ENCODE peak calls at places on chromosomes 12 and 14, in six cellular contexts. S, Q, Z, A, B and J are unnamed samples. For H3K36me3, the result is how much of the 10 kb centered on the place peaks cover.

GRCh38 chr14:95464524-95464923 is 51.9 kb downstream of the SYNE3 start:
- DNase-seq in A (no peak), B (no peak), Z (peak), S (no peak), Q (no peak), J (no peak)

GRCh38 chr14:76514599-76514998 is 138.7 kb downstream of the ESRRB start:
- DNase-seq in S (no peak), Z (no peak), Q (no peak), B (no peak), A (no peak), J (peak)

GRCh38 chr14:84282618-84283017 is 1247.3 kb upstream of the FLRT2 start:
- DNase-seq in S (no peak), Z (no peak), B (no peak), Q (no peak), A (no peak), J (no peak)

GRCh38 chr12:45050751-45051489 is at the start of gene DBX2:
- DNase-seq in Q (no peak), B (peak), A (peak), Z (no peak), S (no peak), J (no peak)

GRCh38 chr12:70853326-70853725 is 67.2 kb downstream of the PTPRR start:
- DNase-seq in Z (no peak), Q (no peak), A (no peak), S (no peak), B (no peak), J (peak)

GRCh38 chr12:111578276-111578970 is 20.7 kb downstream of the ATXN2 start:
- DNase-seq in A (no peak), Z (no peak), B (no peak), S (no peak), Q (no peak), J (no peak)

GRCh38 chr14:79093542-79093941 is 923.4 kb downstream of the NRXN3 start:
- DNase-seq in A (no peak), Q (no peak), Z (no peak), B (no peak), S (no peak), J (no peak)

GRCh38 chr14:22981090-22982012 is 1.0 kb downstream of the AJUBA start:
- DNase-seq in S (no peak), Z (peak), Q (peak), B (no peak), A (no peak), J (peak)

DNA sequence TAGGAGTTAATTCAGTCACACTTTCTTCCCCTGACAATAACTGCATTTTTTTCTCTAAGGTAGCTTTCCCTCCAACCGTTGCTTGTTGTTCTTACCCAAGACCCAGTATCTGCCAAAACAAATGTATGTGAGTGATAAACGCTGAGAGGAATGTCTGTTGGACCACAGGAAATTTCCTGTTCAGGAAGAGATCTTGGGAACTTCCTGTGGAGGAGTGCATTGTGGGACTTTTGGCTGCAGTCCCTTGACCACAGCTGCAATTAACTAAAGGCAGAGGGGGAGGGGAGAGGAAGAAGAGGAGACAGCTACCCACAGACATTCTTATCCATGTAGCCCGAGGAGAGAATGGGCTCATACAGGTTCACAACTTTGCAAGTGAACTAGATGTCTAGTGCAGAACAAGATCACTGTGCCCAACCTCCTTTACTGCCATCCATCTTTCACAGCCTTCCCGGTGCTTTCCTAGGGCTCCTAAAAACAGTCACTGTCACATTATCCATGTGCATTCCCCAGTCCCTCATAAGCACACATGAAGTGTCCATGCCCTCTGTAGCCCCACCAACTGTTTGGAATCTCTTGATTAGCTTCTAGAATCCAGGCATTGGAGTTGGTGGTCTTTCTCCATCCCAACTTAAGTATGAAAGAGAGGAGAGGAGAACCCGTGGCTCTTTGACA is 149.5 kb downstream of the ETV6 start:
- DNase-seq in Q (peak), Z (no peak), S (no peak), B (no peak), A (no peak), J (peak)
- H3K27ac ChIP-seq in Q (peak), Z (no peak), S (no peak), B (no peak), A (peak), J (no peak)

GRCh38 chr12:113948151-113948914 is 17.8 kb downstream of the RBM19 start:
- DNase-seq in B (no peak), A (no peak), Z (no peak), S (no peak), Q (no peak), J (no peak)

GRCh38 chr12:113950873-113951272 is 15.3 kb downstream of the RBM19 start:
- DNase-seq in S (no peak), Z (no peak), A (no peak), Q (no peak), B (no peak), J (no peak)

GRCh38 chr12:113946175-113946574 is 19.9 kb downstream of the RBM19 start:
- DNase-seq in Q (no peak), A (no peak), B (no peak), S (no peak), Z (no peak), J (no peak)

GRCh38 chr12:113945174-113946173 is 20.7 kb downstream of the RBM19 start:
- DNase-seq in Z (no peak), A (no peak), Q (no peak), B (no peak), S (no peak), J (no peak)

GRCh38 chr12:113949321-113950305 is 16.5 kb downstream of the RBM19 start:
- DNase-seq in A (no peak), Q (no peak), B (no peak), Z (no peak), S (no peak), J (no peak)
- H3K36me3 ChIP-seq in A (under half), Q (half or more), B (half or more), Z (half or more), S (half or more), J (half or more)

DNA sequence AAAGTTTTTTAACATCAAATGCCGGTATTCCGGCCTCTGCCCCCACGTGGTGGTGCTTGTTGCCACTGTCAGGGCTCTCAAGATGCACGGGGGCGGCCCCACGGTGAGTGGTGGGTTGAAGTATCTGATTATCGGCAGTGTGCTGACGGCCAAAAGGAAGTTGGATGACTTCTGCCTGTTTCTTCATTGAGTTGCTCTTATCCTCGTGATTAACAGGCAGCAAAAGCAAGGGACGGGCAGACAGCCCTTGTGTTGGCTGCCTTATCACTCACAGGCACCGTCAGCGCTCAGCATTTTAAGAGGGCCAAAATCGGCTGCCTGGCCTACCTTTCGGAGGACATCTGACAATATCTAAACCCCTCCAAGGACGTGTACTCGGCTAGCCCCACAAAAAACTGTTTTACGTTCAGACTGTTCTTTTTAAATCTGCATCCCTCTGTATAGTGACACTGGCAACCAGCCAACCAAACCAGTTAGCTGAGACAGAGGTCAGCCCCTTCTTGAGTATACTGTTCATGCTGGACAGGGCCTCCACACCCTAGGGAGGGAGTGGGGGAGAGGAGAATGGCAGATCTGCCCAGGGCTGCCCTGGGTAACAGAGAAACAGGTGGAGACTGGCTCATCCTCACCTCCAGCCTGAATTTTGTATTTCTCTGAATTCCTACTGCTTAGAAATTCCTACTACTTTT is 22.9 kb upstream of the AKAP5 start:
- DNase-seq in S (no peak), B (no peak), A (peak), Q (peak), Z (no peak), J (no peak)
- H3K27ac ChIP-seq in S (no peak), B (no peak), A (no peak), Q (peak), Z (no peak), J (no peak)

GRCh38 chr14:21204167-21205025 is 48.5 kb upstream of the OR5AU1 start:
- DNase-seq in A (no peak), Z (no peak), B (no peak), S (no peak), Q (no peak), J (no peak)

GRCh38 chr14:21205026-21205677 is 49.3 kb upstream of the OR5AU1 start:
- DNase-seq in A (no peak), S (no peak), Z (no peak), Q (no peak), B (no peak), J (no peak)

GRCh38 chr14:21206753-21207684 is 51.2 kb upstream of the OR5AU1 start:
- DNase-seq in A (no peak), Q (no peak), B (no peak), Z (no peak), S (no peak), J (no peak)

GRCh38 chr14:21203470-21204166 is 47.8 kb upstream of the OR5AU1 start:
- DNase-seq in Z (no peak), Q (no peak), B (no peak), S (no peak), A (no peak), J (no peak)

DNA sequence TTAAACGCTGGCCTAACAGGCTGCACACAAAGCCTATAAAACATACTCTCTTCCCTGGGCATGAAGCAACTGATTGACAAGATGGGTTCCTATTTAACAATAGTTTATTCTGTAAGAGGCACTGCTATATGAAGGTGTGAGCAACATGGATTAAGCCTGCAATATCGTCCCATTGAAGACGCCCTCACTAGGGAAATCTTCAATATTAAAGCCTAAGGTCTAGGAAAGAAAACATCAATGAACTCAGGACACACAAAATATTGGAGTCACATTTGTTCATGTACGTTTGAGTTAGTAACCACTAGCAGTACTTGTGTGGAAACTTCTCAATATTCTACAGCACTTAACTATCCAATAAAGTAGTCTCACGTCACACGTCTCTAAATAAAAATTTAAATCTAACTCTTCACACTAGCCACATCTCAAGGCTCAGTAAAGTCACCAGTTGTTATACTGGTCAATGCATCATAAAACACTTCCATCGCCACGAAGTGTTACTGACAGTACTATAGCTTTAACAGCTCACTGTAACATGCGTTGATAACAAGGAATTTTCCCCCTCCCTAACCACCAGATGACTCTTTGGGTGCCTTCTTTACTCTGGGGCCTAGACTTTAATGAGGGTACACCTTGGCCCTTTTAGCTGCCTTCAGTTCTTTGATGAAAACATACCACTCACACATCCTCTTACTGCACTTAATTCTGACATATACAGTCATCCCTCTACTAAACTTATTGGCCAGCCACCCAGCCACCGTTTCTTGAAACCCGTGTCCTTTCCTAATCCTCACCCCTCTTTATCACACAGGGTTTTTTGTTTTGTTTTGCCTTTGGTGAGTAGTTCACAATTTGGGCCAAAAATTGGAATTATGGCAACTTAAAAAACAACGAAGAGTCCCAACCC is 50.1 kb upstream of the OR5AU1 start:
- DNase-seq in Q (no peak), B (no peak), A (no peak), S (no peak), Z (no peak), J (no peak)
- H3K36me3 ChIP-seq in Q (half or more), B (half or more), A (under half), S (under half), Z (under half), J (under half)

GRCh38 chr14:91360490-91361235 is 57.0 kb downstream of the CCDC88C start:
- DNase-seq in B (no peak), A (no peak), Z (no peak), S (no peak), Q (no peak), J (no peak)
- H3K27ac ChIP-seq in B (no peak), A (no peak), Z (peak), S (no peak), Q (no peak), J (no peak)

GRCh38 chr12:51051787-51052186 is 3.7 kb downstream of the LETMD1 start:
- DNase-seq in A (no peak), Q (no peak), B (no peak), S (no peak), Z (no peak), J (no peak)
- H3K36me3 ChIP-seq in A (under half), Q (half or more), B (under half), S (under half), Z (under half), J (under half)

DNA sequence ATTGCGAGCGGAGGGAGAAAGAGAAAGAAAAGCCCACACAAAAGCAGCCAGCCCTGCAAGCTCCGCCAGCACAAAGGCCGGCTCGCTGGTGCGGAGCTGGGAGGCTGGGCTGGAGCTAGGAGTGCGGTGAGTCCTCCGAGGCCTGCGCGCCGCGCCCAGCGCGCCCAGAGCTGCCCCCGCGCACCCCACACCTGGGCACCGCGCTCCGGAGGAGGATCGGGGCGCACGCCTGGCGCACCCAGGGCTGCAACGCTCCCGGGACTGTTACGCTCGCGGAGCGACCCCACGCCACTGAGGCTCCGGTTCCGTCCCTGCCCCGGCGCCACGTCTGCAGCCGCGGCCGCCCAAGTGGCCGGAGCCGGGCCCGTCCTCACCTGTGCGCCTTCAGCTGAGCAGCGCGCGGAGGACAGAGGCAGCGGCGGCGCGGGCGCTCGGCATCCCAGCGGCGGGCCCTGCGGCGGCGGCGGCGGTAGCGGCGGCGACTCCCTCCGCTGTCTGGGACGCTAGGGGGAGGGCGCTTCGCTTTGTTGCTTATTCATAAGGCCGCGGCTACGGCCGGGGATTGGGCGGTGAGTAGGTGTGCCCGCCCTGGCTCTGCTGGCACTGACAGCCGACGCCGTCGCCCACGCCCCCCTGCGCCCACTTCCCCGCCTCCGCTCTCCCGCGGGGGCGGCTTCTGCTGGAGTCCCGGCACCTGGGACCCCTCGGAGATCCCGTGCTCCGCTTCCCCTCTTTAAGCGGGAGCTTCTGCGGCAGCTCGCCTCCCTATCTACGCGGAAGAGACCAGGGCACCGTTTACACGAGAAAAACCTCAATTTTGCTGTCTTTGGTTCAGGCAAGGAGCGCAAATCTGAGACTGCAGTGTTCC is at the start of gene ARMH4:
- DNase-seq in Z (peak), Q (peak), A (peak), S (peak), B (peak), J (peak)
- H3K27ac ChIP-seq in Z (no peak), Q (peak), A (peak), S (no peak), B (peak), J (no peak)

GRCh38 chr12:53530920-53531319 is 23.6 kb upstream of the NPFF start:
- DNase-seq in A (no peak), Z (no peak), S (no peak), B (no peak), Q (no peak), J (no peak)

GRCh38 chr12:53532026-53532425 is 24.7 kb upstream of the NPFF start:
- DNase-seq in S (no peak), Z (no peak), A (no peak), Q (no peak), B (no peak), J (no peak)

GRCh38 chr12:53530056-53530455 is 22.8 kb upstream of the NPFF start:
- DNase-seq in B (no peak), Q (no peak), Z (no peak), S (no peak), A (no peak), J (no peak)

GRCh38 chr12:53532524-53533445 is 25.5 kb upstream of the NPFF start:
- DNase-seq in B (no peak), Q (no peak), A (no peak), S (no peak), Z (no peak), J (peak)

DNA sequence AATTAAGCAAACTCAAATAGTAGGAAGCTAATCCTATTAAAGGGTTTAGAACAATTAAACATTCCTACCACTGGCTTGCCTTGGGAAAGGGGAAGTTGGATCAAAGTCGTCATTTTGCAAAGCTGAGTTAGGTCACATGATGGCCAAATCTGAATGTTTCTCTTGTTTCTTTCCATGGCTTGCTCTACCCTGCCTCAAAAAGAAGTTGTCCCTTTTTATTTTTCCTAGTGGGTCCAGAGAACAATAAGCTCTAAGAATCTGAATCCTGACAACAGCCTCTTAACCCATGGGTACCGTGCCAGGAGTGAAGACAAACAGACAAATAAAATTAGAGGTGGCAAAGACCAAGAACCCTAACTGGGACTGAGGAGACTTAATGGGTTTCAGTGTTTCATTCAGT is 26.2 kb upstream of the NPFF start:
- DNase-seq in B (no peak), S (no peak), Q (no peak), Z (no peak), A (no peak), J (no peak)
- H3K36me3 ChIP-seq in B (half or more), S (half or more), Q (half or more), Z (half or more), A (under half), J (under half)

GRCh38 chr12:97503073-97503472 is 40.5 kb downstream of the RMST start:
- DNase-seq in Q (no peak), A (no peak), Z (no peak), S (no peak), B (no peak), J (no peak)

GRCh38 chr12:97500537-97500936 is 37.9 kb downstream of the RMST start:
- DNase-seq in Q (no peak), S (no peak), B (no peak), Z (no peak), A (no peak), J (no peak)

GRCh38 chr12:97501422-97501821 is 38.8 kb downstream of the RMST start:
- DNase-seq in S (no peak), A (no peak), Q (no peak), B (no peak), Z (no peak), J (no peak)

DNA sequence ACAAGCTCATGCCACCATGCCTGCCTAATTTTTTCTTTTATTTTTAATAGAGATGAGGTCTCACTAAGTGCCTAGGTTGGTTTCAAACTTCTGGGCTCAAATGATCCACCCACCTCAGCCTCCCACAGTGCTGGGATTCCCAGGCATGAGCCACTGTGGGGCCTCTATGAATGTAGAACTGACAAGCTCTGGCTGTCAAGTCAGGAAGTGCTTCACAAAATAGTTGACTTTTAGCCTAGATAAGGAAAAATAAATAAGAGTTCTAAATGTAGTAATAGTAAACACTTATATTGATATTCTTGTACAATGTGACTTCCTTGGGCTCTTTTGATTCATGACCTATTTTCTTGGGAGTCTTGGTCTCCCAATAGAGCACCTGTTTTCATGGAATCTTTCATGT is 40.0 kb downstream of the RMST start:
- DNase-seq in B (no peak), S (no peak), Q (no peak), Z (no peak), A (no peak), J (no peak)
- H3K27ac ChIP-seq in B (no peak), S (no peak), Q (no peak), Z (no peak), A (no peak), J (no peak)